ENCODE peak calls at places on chromosomes 5 and 9, in five cellular contexts. I, U, P, T and J are unnamed samples.

GRCh38 chr5:136066705-136067271 is 38.0 kb downstream of the TGFBI start:
- DNase-seq in P (no peak), U (peak), I (no peak), T (no peak), J (no peak)

GRCh38 chr9:117073539-117074336 is 341.1 kb downstream of the ASTN2 start:
- DNase-seq in P (no peak), T (no peak), U (peak), I (peak), J (peak)

GRCh38 chr9:7121055-7121454 is 363.3 kb downstream of the KDM4C start:
- DNase-seq in P (no peak), U (no peak), I (no peak), T (peak), J (peak)

GRCh38 chr9:37963936-37964739 is 60.2 kb upstream of the SLC25A51 start:
- DNase-seq in P (no peak), U (peak), T (no peak), I (no peak), J (no peak)

GRCh38 chr9:16726718-16727451 is 143.6 kb downstream of the BNC2 start:
- DNase-seq in P (no peak), T (no peak), I (no peak), U (no peak), J (no peak)

GRCh38 chr9:132662152-132662945 is 7.4 kb downstream of the DDX31 start:
- DNase-seq in U (no peak), T (no peak), P (no peak), I (no peak), J (no peak)

GRCh38 chr5:112160652-112161391 is 258.3 kb downstream of the EPB41L4A start:
- DNase-seq in U (peak), I (peak), P (peak), T (peak), J (peak)

GRCh38 chr9:22855956-22856355 is 409.3 kb downstream of the DMRTA1 start:
- DNase-seq in T (no peak), I (no peak), P (no peak), U (no peak), J (no peak)

GRCh38 chr9:69136781-69137180 is 37.3 kb upstream of the TJP2 start:
- DNase-seq in T (no peak), P (no peak), U (no peak), I (no peak), J (no peak)

GRCh38 chr5:123937230-123937629 is 425.3 kb downstream of the CSNK1G3 start:
- DNase-seq in U (peak), I (peak), P (peak), T (peak), J (peak)

GRCh38 chr5:174520420-174521396 is 203.7 kb upstream of the MSX2 start:
- DNase-seq in U (peak), I (peak), T (no peak), P (peak), J (no peak)

GRCh38 chr9:13841801-13842462 is 472.0 kb downstream of the NFIB start:
- DNase-seq in I (no peak), P (no peak), T (no peak), U (no peak), J (no peak)

GRCh38 chr5:142680605-142681259 is 5.2 kb downstream of the FGF1 start:
- DNase-seq in T (no peak), U (peak), P (peak), I (no peak), J (peak)

GRCh38 chr5:16539169-16539666 is 73.6 kb upstream of the ZNF622 start:
- DNase-seq in I (no peak), T (no peak), U (peak), P (no peak), J (no peak)

GRCh38 chr9:107049046-107049824 is 186.3 kb downstream of the ZNF462 start:
- DNase-seq in I (no peak), P (no peak), T (no peak), U (no peak), J (no peak)

GRCh38 chr5:42377496-42377895 is 45.7 kb upstream of the GHR start:
- DNase-seq in P (no peak), U (no peak), I (no peak), T (no peak), J (no peak)

GRCh38 chr9:121963542-121963995 is 129.5 kb downstream of the TTLL11 start:
- DNase-seq in T (no peak), P (no peak), U (no peak), I (no peak), J (no peak)

GRCh38 chr5:100828756-100829342 is 74.2 kb downstream of the ST8SIA4 start:
- DNase-seq in I (no peak), U (no peak), T (no peak), P (no peak), J (no peak)

GRCh38 chr9:94860678-94861588 is 134.4 kb downstream of the AOPEP start:
- DNase-seq in T (peak), U (no peak), I (no peak), P (no peak), J (no peak)

GRCh38 chr9:91714874-91715615 is 235.0 kb downstream of the ROR2 start:
- DNase-seq in T (no peak), I (no peak), U (no peak), P (no peak), J (no peak)

GRCh38 chr9:10678790-10679189 is 66.0 kb upstream of the PTPRD start:
- DNase-seq in U (no peak), P (no peak), I (no peak), T (no peak), J (no peak)

GRCh38 chr5:10471672-10472071 is 30.0 kb downstream of the ROPN1L start:
- DNase-seq in T (no peak), U (no peak), P (no peak), I (no peak), J (no peak)

GRCh38 chr5:133751846-133752245 is 139.5 kb upstream of the FSTL4 start:
- DNase-seq in U (no peak), I (no peak), P (no peak), T (no peak), J (no peak)

GRCh38 chr5:73668017-73668416 is 42.0 kb downstream of the ARHGEF28 start:
- DNase-seq in T (no peak), U (no peak), I (no peak), P (no peak), J (no peak)

GRCh38 chr5:110853267-110853666 is 114.5 kb downstream of the SLC25A46 start:
- DNase-seq in P (no peak), U (no peak), T (no peak), I (no peak), J (no peak)

GRCh38 chr9:22238809-22239684 is 207.6 kb upstream of the DMRTA1 start:
- DNase-seq in T (no peak), I (no peak), P (peak), U (peak), J (no peak)

GRCh38 chr9:127078336-127078735 is 44.1 kb downstream of the ANGPTL2 start:
- DNase-seq in P (no peak), U (no peak), I (no peak), T (no peak), J (no peak)

GRCh38 chr5:127335381-127335780 is 44.8 kb downstream of the MEGF10 start:
- DNase-seq in P (no peak), U (no peak), T (no peak), I (no peak), J (no peak)

GRCh38 chr5:5318426-5319205 is 103.9 kb upstream of the ICE1 start:
- DNase-seq in T (no peak), U (no peak), P (no peak), I (no peak), J (no peak)

GRCh38 chr5:81426347-81426746 is 32.4 kb upstream of the ACOT12 start:
- DNase-seq in T (no peak), P (no peak), U (no peak), I (no peak), J (no peak)
- TF ChIP-seq SRF in T (no peak), P (no peak), U (no peak), I (no peak), J (no peak)

DNA sequence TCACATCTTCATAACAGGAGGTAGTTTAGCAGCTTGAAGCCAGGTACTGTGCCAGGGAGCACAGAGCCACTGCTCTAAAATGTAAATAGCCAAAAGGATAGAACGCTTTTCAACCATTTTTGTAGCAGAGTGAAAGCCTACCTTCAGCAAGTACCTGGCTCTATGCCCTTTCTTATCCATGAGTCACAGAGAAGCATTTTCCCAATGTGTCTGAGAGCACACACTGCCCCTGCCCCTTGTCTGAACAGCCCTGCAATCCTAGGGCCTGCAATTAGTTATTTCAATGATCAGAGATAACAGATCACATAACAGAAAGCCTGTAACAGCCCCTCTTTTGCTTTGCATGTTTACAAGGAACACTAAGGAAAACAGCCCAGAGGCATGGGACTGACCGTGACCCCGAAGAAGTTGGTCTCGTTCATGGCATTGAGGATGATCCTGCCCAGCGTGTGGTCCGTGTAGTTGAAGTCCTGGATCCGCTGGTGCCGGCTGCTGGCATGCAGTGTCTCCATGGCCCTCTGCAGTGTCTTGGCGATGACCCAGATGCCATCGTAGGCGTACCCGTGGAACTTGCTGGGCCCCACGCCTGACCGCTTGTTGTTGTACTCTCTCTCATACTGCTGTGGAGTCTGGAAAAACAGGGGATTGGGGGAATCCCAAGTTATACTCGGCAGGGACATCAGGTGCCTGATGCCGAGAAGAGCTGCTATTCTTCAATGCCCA is 198.3 kb upstream of the TBC1D2 start:
- DNase-seq in U (no peak), P (no peak), T (no peak), I (no peak), J (no peak)
- TF ChIP-seq SRF in U (no peak), P (no peak), T (no peak), I (no peak), J (no peak)

DNA sequence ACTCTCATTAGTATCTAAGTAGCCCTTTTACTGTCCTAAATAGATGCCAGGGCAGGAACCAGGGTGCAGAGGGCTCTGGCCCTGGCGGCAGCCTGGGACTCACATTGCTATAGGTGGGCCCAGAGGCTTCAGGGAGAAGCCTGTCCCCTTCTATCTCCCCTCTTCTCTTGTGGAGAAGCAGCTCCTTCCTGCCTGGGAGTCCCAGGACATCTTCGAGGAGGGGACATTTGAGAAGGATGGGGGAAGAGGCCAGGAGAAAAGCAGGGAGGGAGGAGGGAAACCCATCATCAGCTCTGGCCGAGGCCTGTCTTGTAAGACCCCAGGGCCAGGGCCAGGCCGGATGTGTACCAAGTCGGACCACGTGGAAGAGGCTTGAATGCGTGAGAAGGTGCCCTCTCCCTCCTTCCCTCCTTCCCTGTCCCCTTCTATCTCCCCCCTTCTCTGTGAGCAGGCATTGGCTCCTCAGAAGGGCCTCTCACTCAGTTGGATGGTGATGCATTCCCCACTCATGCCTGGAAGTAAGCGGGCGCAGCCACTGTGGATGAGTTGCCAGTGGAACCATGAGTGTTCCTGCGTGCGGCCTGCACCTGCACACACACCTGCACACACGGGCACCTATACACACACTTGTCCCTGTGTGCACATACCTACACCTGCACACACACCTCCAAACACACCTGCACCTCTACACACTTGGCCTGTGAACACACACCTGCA is 20.7 kb upstream of the LPCAT1 start:
- DNase-seq in I (no peak), T (no peak), P (no peak), U (no peak), J (no peak)
- TF ChIP-seq SRF in I (no peak), T (no peak), P (no peak), U (no peak), J (no peak)

GRCh38 chr5:139952464-139953070 is 90.5 kb downstream of the NRG2 start:
- DNase-seq in T (no peak), P (no peak), I (no peak), U (no peak), J (no peak)
- TF ChIP-seq SRF in T (no peak), P (no peak), I (no peak), U (no peak), J (no peak)

GRCh38 chr5:150573867-150574817 is 66.2 kb downstream of the NDST1 start:
- DNase-seq in P (no peak), T (no peak), U (peak), I (no peak), J (peak)

GRCh38 chr5:150571836-150572235 is 63.9 kb downstream of the NDST1 start:
- DNase-seq in T (no peak), I (no peak), P (no peak), U (no peak), J (no peak)

GRCh38 chr5:150574818-150575537 is 65.5 kb upstream of the SYNPO start:
- DNase-seq in I (no peak), P (no peak), U (no peak), T (no peak), J (no peak)

GRCh38 chr5:150575745-150576448 is 64.6 kb upstream of the SYNPO start:
- DNase-seq in I (no peak), U (no peak), T (no peak), P (no peak), J (no peak)

DNA sequence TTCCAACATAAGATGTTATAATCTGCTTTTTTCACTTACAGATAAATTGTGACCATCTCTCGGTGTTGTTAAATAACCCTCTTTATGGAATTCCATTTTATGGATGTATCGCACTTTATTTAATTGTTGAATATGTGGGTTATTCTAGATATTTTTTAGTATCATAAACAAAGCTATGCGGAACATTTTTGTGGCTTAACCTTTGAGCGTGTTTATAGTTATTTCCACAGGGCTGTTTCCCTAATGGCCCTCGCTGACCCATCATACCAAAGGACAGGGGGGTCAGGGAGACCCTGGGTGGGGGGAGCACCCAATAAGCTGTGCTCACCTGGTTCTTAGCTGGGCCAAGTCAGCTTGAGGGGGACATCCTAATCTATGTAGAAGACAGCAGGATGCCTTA is 65.3 kb downstream of the NDST1 start:
- DNase-seq in I (no peak), T (no peak), U (no peak), P (no peak), J (no peak)
- TF ChIP-seq SRF in I (no peak), T (no peak), U (no peak), P (no peak), J (no peak)

DNA sequence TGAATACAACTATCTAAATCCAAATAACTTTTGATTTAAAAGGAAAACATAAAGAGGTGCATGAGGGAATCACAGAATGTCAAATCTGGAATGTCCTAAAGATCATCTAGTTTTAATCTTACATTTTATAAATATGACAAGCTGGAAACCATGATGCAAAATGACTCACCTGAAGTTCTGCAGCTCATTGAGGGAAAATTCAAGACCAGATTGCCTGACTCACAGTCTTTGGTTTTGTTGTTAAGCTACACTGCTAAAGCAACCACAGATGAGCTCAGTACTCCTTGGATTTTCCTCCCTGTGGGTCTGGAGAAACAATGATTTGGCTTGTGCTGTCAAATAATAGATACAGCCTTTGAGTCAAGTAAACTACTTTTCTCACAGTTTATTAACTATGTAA is 19.1 kb upstream of the EDIL3 start:
- DNase-seq in U (no peak), T (no peak), P (peak), I (no peak), J (no peak)
- TF ChIP-seq SRF in U (no peak), T (no peak), P (no peak), I (no peak), J (no peak)

GRCh38 chr9:89207026-89207425 is 28.4 kb upstream of the SHC3 start:
- DNase-seq in T (no peak), P (no peak), I (no peak), U (no peak), J (no peak)
- TF ChIP-seq SRF in T (no peak), P (no peak), I (no peak), U (no peak), J (no peak)